ENCODE peak calls at places on chromosome 2, in six cellular contexts. G is adrenal gland; J is stimulated activated CD8-positive, alpha-beta memory T cell treated with anti-CD3 and anti-CD28 coated beads, Interleukin-4, amount 100 ng/mL, for 1 hour; R is cardiac muscle cell; P is transverse colon; W is body of pancreas. H is an unnamed sample.

GRCh38 chr2:101330253-101330921 is 21.9 kb upstream of the RNF149 start:
- DNase-seq in G (peak; percentile 52), J (no peak), R (peak; percentile 49), P (peak; percentile 68), W (peak; percentile 48), H (peak; percentile 17)

GRCh38 chr2:189818249-189819038 is 34.2 kb downstream of the PMS1 start:
- DNase-seq in G (no peak), J (no peak), R (no peak), P (no peak), W (no peak), H (no peak)

GRCh38 chr2:38375711-38376345 is 1.2 kb downstream of the ATL2 start:
- DNase-seq in G (no peak), J (no peak), R (peak; percentile 43), P (no peak), W (peak; percentile 65), H (peak; percentile 38)

GRCh38 chr2:170822292-170822884 is 5.7 kb downstream of the GAD1 start:
- DNase-seq in G (no peak), J (no peak), R (no peak), P (no peak), W (no peak), H (no peak)

GRCh38 chr2:107936427-107937359 is 49.6 kb upstream of the SLC5A7 start:
- DNase-seq in G (no peak), J (no peak), R (peak; percentile 2), P (no peak), W (no peak), H (no peak)

GRCh38 chr2:219252084-219252483 is 959 bp upstream of the TUBA4B start:
- DNase-seq in G (no peak), J (no peak), R (no peak), P (peak; percentile 31), W (peak; percentile 30), H (no peak)

GRCh38 chr2:225725726-225726125 is 326.2 kb downstream of the NYAP2 start:
- DNase-seq in G (no peak), J (no peak), R (no peak), P (no peak), W (no peak), H (no peak)

GRCh38 chr2:233311241-233311926 is 3.8 kb downstream of the SAG start:
- DNase-seq in G (no peak), J (no peak), R (no peak), P (no peak), W (no peak), H (no peak)

GRCh38 chr2:147082850-147083522 is 761.8 kb upstream of the ACVR2A start:
- DNase-seq in G (peak; percentile 43), J (no peak), R (peak; percentile 89), P (peak; percentile 43), W (peak; percentile 60), H (peak; percentile 52)

GRCh38 chr2:206049387-206049786 is 36.6 kb downstream of the INO80D start:
- DNase-seq in G (no peak), J (no peak), R (no peak), P (no peak), W (no peak), H (no peak)

GRCh38 chr2:134281815-134282419 is 28.0 kb downstream of the MGAT5 start:
- DNase-seq in G (no peak), J (no peak), R (no peak), P (no peak), W (no peak), H (no peak)

GRCh38 chr2:88127888-88128653 is at the start of gene FABP1:
- DNase-seq in G (no peak), J (no peak), R (no peak), P (peak; percentile 72), W (no peak), H (no peak)

GRCh38 chr2:239189711-239190131 is 211.1 kb downstream of the HDAC4 start:
- DNase-seq in G (peak; percentile 7), J (no peak), R (no peak), P (peak; percentile 3), W (no peak), H (no peak)

H was measured in CD4-positive, CD25-positive, alpha-beta regulatory T cell.